ENCODE peak calls at places on chromosomes 4 and X, in six cellular contexts. B is PC-3, S is GM23338, I is upper lobe of left lung, G is esophagus muscularis mucosa, T is tibial artery. Z is an unnamed sample.

GRCh38 chr4:73721419-73721818 is 18.9 kb upstream of the CXCL8 start:
- DNase-seq in B (peak; percentile 65), I (no peak), G (no peak), T (no peak), S (no peak), Z (no peak)

GRCh38 chrX:9899640-9900075 is 67.5 kb upstream of the CLDN34 start:
- DNase-seq in T (no peak), I (no peak), S (no peak), B (no peak), G (no peak), Z (peak; percentile 72)

GRCh38 chr4:175253184-175253902 is 335.2 kb downstream of the ADAM29 start:
- DNase-seq in S (peak; percentile 28), T (no peak), B (peak; percentile 38), G (no peak), I (no peak), Z (no peak)

GRCh38 chrX:100410901-100411801 is 1.1 kb upstream of the PCDH19 start:
- DNase-seq in S (peak; percentile 10), B (no peak), I (no peak), T (no peak), G (no peak), Z (peak; percentile 85)

GRCh38 chrX:130990723-130991122 is 67.4 kb upstream of the ARHGAP36 start:
- DNase-seq in I (no peak), T (no peak), B (no peak), G (no peak), S (no peak), Z (no peak)

GRCh38 chrX:136193771-136194170 is 46.4 kb downstream of the FHL1 start:
- DNase-seq in I (no peak), T (no peak), S (no peak), G (no peak), B (no peak), Z (no peak)

GRCh38 chr4:4935974-4936373 is 76.5 kb downstream of the MSX1 start:
- DNase-seq in T (no peak), G (no peak), I (no peak), S (no peak), B (no peak), Z (no peak)

GRCh38 chrX:14039344-14039743 is 9.7 kb upstream of the GEMIN8 start:
- DNase-seq in I (peak; percentile 44), S (peak; percentile 53), T (no peak), G (no peak), B (peak; percentile 76), Z (peak; percentile 67)

GRCh38 chr4:87497141-87497540 is 32.0 kb downstream of the SPARCL1 start:
- DNase-seq in G (no peak), I (no peak), T (no peak), S (peak; percentile 72), B (peak; percentile 13), Z (no peak)

GRCh38 chr4:84491420-84491819 is 7.7 kb downstream of the NKX6-1 start:
- DNase-seq in S (peak; percentile 49), G (no peak), T (no peak), B (no peak), I (no peak), Z (no peak)

GRCh38 chr4:81690871-81691270 is 219.2 kb upstream of the RASGEF1B start:
- DNase-seq in I (no peak), B (no peak), G (no peak), S (no peak), T (no peak), Z (no peak)

GRCh38 chr4:53861856-53862610 is 202.4 kb downstream of the CHIC2 start:
- DNase-seq in B (peak; percentile 73), S (no peak), T (no peak), G (no peak), I (no peak), Z (peak; percentile 81)

GRCh38 chr4:181823183-181823582 is 420.0 kb upstream of the TENM3 start:
- DNase-seq in S (peak; percentile 52), B (no peak), I (no peak), T (no peak), G (no peak), Z (no peak)

GRCh38 chr4:169272265-169272886 is 1.6 kb upstream of the SH3RF1 start:
- DNase-seq in S (no peak), T (no peak), B (peak; percentile 71), G (no peak), I (no peak), Z (peak; percentile 97)

DNA sequence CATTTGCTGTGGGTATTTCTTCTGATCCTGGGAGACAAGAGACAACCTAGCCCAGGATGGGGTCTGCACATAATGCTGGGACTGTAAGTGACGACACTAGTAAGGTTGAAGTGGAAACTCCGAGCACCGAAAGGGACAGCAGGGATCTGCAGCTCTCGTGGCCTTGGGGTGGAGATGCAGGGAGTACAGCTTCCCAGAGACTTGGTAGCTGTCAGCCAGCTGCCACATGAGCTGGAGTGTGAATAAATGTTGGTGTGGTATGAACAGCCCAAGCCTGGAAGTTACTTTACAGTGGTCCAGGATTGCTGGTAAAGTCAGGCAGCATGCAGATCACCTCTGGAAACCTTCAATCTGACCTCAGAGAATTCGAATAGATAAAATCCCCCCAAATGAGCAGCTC is 97.6 kb downstream of the FAM193A start:
- DNase-seq in B (no peak), S (no peak), G (no peak), T (no peak), I (no peak), Z (no peak)
- H3K36me3 ChIP-seq in B (peaks cover 19% of the 10 kb centered on the region), S (peaks cover 13% of the 10 kb centered on the region), G (peaks cover 33% of the 10 kb centered on the region), T (peaks cover 78% of the 10 kb centered on the region), I (peaks cover 5% of the 10 kb centered on the region), Z (peaks cover 46% of the 10 kb centered on the region)

GRCh38 chrX:57177070-57177469 is 39.9 kb upstream of the SPIN2A start:
- DNase-seq in I (no peak), B (no peak), T (no peak), S (peak; percentile 63), G (no peak), Z (no peak)
- TF ChIP-seq CTCF in I (no peak), B (no peak), T (no peak), S (no peak), G (no peak), Z (no peak)

GRCh38 chr4:108166038-108166437 is 2.7 kb downstream of the LEF1 start:
- DNase-seq in I (no peak), G (no peak), S (peak; percentile 32), T (no peak), B (no peak), Z (no peak)
- H3K4me1 ChIP-seq in I (peaks cover 26% of the 10 kb centered on the region), G (peaks cover 35% of the 10 kb centered on the region), S (peaks cover 36% of the 10 kb centered on the region), T (no peaks in the 10 kb centered on the region), B (no peaks in the 10 kb centered on the region), Z (peaks cover 17% of the 10 kb centered on the region)

DNA sequence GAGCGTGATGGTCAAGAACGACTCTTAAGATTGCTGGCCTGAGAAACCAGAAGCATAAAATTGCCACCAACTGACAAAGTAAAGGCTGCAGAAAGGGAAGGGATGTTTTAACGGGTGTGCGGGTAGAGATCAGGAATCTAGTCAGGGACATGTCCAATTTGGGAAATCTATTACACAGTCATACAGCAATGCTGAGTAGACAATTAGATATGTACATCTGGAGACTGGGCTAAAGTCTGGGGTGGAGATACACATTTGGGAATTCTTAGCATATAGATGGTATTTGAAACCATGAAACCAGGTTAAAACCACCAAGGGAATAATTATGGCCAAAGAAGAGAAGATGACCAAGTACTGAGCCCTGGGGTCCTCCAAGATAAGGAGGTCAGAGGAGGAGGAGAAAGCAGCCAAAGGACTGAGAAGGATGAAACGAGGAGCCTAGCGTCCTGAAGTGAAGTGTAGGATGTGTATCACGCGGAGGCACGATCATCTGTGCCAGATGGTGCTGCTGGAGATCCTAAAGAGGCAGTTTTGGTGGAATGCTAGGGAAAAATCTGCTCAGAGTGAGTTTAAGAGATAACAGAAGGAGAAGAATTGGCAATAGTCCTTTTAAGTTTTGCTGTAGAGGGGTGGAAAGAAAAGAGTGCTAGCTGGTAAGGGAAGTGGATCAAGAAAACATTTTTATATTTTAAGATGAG is 36.5 kb downstream of the SEC24D start:
- DNase-seq in B (no peak), T (no peak), I (no peak), S (no peak), G (no peak), Z (no peak)
- H3K36me3 ChIP-seq in B (peaks cover 15% of the 10 kb centered on the region), T (peaks cover 81% of the 10 kb centered on the region), I (peaks cover 25% of the 10 kb centered on the region), S (peaks cover 48% of the 10 kb centered on the region), G (peaks cover 24% of the 10 kb centered on the region), Z (peaks cover 91% of the 10 kb centered on the region)

GRCh38 chr4:183718876-183719275 is 59.8 kb downstream of the TRAPPC11 start:
- DNase-seq in S (no peak), B (no peak), T (no peak), G (no peak), I (no peak), Z (no peak)

GRCh38 chr4:183722738-183723560 is 63.9 kb downstream of the TRAPPC11 start:
- DNase-seq in T (no peak), S (peak; percentile 79), I (peak; percentile 83), B (peak; percentile 75), G (peak; percentile 91), Z (peak; percentile 92)

GRCh38 chr4:183716302-183716701 is 57.2 kb downstream of the TRAPPC11 start:
- DNase-seq in G (no peak), T (no peak), I (no peak), S (no peak), B (peak; percentile 4), Z (no peak)

GRCh38 chr4:183723561-183724228 is 64.6 kb downstream of the TRAPPC11 start:
- DNase-seq in S (no peak), I (no peak), T (no peak), B (no peak), G (peak; percentile 45), Z (no peak)

GRCh38 chr4:183721207-183722081 is 62.4 kb downstream of the TRAPPC11 start:
- DNase-seq in T (no peak), I (peak; percentile 80), B (no peak), S (peak; percentile 67), G (peak; percentile 83), Z (peak; percentile 91)
- TF ChIP-seq CTCF in T (no peak), I (peak; percentile 50), B (no peak), S (peak; percentile 45), G (peak; percentile 44), Z (peak; percentile 43)

DNA sequence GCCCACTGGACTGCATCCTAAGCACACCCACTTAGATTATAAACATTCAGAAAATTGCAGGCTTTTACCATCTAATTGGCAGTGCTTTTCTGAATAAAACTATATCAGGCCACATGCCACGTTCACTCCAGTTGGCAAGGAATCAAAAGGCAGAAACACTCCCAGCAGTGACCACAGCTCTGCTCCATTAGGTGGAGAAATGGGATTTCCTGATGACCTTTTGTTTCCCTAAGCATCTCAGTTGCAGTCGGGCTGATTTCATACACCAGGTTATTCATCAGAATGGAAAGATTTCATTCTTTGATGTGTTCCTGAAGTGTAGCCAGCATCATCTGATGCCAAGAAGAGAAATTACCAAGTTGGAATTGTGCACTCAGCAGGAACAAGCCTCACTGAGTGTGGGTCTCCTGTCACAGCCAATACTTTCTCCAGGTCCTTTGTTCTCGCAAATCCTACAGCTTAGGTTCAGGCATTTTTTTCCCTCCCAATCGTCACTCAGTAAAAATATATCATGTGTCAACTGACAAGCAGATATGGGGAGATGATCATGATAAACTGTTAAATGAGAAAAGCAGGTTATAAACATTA is 193.8 kb downstream of the SPATA18 start:
- DNase-seq in G (no peak), I (no peak), B (peak; percentile 39), S (no peak), T (no peak), Z (no peak)
- H3K4me1 ChIP-seq in G (peaks cover 17% of the 10 kb centered on the region), I (no peaks in the 10 kb centered on the region), B (peaks cover 35% of the 10 kb centered on the region), S (peaks cover 8% of the 10 kb centered on the region), T (peaks cover 4% of the 10 kb centered on the region), Z (peaks cover under 1% of the 10 kb centered on the region)

DNA sequence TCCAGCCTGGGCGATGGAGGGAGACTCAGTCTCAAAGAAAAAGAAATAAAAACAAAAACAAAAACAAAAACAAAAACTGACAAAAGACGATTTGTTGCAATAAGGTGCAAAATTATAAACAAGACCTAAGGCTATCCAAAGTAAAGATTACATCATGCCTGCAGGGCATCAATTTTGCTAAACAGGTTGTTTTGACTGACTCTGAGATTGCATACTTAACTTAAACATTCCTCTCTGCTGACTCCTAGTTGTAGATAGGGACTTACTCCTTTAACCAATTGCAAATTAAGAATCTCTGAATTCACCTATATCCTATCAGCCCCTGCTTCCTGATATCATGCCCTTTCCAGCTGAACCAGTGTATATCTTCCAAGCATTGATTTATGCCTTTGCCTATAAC is 2687.3 kb downstream of the PCDH7 start:
- DNase-seq in B (peak; percentile 61), G (no peak), I (no peak), S (peak; percentile 14), T (no peak), Z (no peak)
- H3K36me3 ChIP-seq in B (no peaks in the 10 kb centered on the region), G (no peaks in the 10 kb centered on the region), I (no peaks in the 10 kb centered on the region), S (no peaks in the 10 kb centered on the region), T (no peaks in the 10 kb centered on the region), Z (no peaks in the 10 kb centered on the region)

Z was measured in osteoblast.